ENCODE peak calls at places on chromosomes 4 and X, in four cellular contexts. I, A, P and X are unnamed samples.

GRCh38 chr4:26459054-26459755 is 31.1 kb downstream of the CCKAR start:
- DNase-seq in I (peak), A (peak), P (no peak), X (peak)

GRCh38 chr4:40887690-40888089 is 137.9 kb downstream of the NSUN7 start:
- DNase-seq in I (peak), A (peak), P (no peak), X (no peak)

GRCh38 chr4:106358899-106359298 is 9.7 kb downstream of the GIMD1 start:
- DNase-seq in I (peak), A (no peak), P (no peak), X (peak)

GRCh38 chr4:74583757-74584156 is 138.8 kb downstream of the AREG start:
- DNase-seq in I (peak), A (no peak), P (no peak), X (no peak)

GRCh38 chrX:18855919-18856644 is 127.8 kb downstream of the PHKA2 start:
- DNase-seq in I (peak), A (peak), P (no peak), X (peak)

GRCh38 chr4:80361329-80361900 is 25.9 kb downstream of the CFAP299 start:
- DNase-seq in I (peak), A (no peak), P (no peak), X (peak)

GRCh38 chrX:71514367-71515038 is 18.4 kb upstream of the OGT start:
- DNase-seq in I (no peak), A (no peak), P (no peak), X (no peak)

GRCh38 chr4:163764569-163764968 is 270.1 kb downstream of the TMA16 start:
- DNase-seq in I (no peak), A (no peak), P (no peak), X (no peak)

GRCh38 chrX:111207851-111208250 is 62.4 kb downstream of the CAPN6 start:
- DNase-seq in I (no peak), A (no peak), P (no peak), X (no peak)

GRCh38 chrX:108139303-108139702 is 47.7 kb downstream of the ATG4A start:
- DNase-seq in I (peak), A (no peak), P (no peak), X (no peak)

GRCh38 chr4:28682872-28683271 is 1822.2 kb downstream of the STIM2 start:
- DNase-seq in I (no peak), A (no peak), P (no peak), X (no peak)

GRCh38 chrX:73400136-73400748 is 46.6 kb upstream of the CDX4 start:
- DNase-seq in I (no peak), A (no peak), P (no peak), X (no peak)

GRCh38 chr4:11261066-11261850 is 167.4 kb downstream of the HS3ST1 start:
- DNase-seq in I (no peak), A (no peak), P (no peak), X (no peak)

GRCh38 chr4:185209031-185209851 is at the start of gene SNX25:
- DNase-seq in I (peak), A (no peak), P (peak), X (no peak)

GRCh38 chr4:164956766-164957643 is 20.5 kb downstream of the TRIM61 start:
- DNase-seq in I (peak), A (no peak), P (peak), X (no peak)

GRCh38 chrX:77749695-77750094 is 36.3 kb downstream of the ATRX start:
- DNase-seq in I (peak), A (peak), P (no peak), X (no peak)

GRCh38 chr4:125389713-125390112 is 75.0 kb downstream of the FAT4 start:
- DNase-seq in I (peak), A (peak), P (no peak), X (peak)
- H3K4me3 ChIP-seq in I (peak), A (peak), P (no peak), X (no peak)

GRCh38 chr4:176883108-176883550 is 90.4 kb upstream of the VEGFC start:
- DNase-seq in I (no peak), A (no peak), P (no peak), X (no peak)
- H3K4me3 ChIP-seq in I (no peak), A (peak), P (no peak), X (peak)

GRCh38 chr4:139851133-139851532 is 185.5 kb downstream of the MGST2 start:
- DNase-seq in I (no peak), A (no peak), P (no peak), X (no peak)

GRCh38 chr4:139851639-139852038 is 186.0 kb downstream of the MGST2 start:
- DNase-seq in I (no peak), A (no peak), P (no peak), X (no peak)

GRCh38 chr4:139849219-139849618 is 183.6 kb downstream of the MGST2 start:
- DNase-seq in I (no peak), A (no peak), P (no peak), X (no peak)

GRCh38 chr4:139853309-139853708 is 187.7 kb downstream of the MGST2 start:
- DNase-seq in I (no peak), A (no peak), P (no peak), X (no peak)

DNA sequence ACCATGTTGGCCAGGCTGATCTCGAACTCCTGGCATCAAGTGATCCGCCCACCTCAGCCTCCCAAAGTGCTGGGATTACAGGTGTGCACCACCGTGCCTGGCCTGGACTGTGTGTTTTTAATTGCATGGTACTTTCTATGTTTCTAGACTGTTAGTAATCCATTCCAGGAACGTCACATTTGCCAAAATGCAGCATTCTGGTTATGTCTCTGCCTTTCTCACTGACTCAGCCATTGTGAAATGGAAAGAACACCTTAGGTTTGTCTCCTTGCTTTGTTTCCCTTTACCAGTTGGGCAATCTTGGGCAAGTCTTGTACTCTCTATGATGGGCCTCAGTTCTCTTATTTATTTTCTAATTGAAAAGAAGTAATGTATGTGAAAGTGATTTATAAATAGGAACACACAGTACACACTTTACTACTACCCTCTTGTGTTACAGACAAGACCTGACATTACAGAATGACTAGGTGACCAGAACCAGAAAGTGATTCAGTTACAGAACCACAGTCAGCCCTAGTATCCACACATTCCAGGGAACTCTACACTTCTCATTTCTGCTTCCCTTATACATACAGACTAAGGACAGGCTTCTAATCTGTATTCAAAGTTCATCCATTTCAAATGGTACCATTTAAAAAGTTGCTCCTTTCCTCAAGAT is 187.1 kb downstream of the MGST2 start:
- DNase-seq in I (peak), A (no peak), P (no peak), X (no peak)
- H3K4me3 ChIP-seq in I (no peak), A (no peak), P (no peak), X (no peak)

GRCh38 chr4:2672082-2672481 is 84.1 kb downstream of the TNIP2 start:
- DNase-seq in I (no peak), A (no peak), P (no peak), X (no peak)

GRCh38 chr4:2673157-2673556 is 83.0 kb downstream of the TNIP2 start:
- DNase-seq in I (peak), A (no peak), P (no peak), X (no peak)

GRCh38 chr4:2667428-2667827 is 88.7 kb downstream of the TNIP2 start:
- DNase-seq in I (no peak), A (no peak), P (no peak), X (no peak)

GRCh38 chr4:2672700-2673099 is 83.4 kb downstream of the TNIP2 start:
- DNase-seq in I (no peak), A (no peak), P (no peak), X (no peak)

GRCh38 chr4:2671267-2671895 is 84.8 kb downstream of the TNIP2 start:
- DNase-seq in I (no peak), A (no peak), P (no peak), X (no peak)
- H3K4me3 ChIP-seq in I (no peak), A (no peak), P (no peak), X (no peak)